ENCODE peak calls at places on chromosomes 2 and 18, in four cellular contexts. E is A549, B is K562, J is HepG2. O is an unnamed sample.

GRCh38 chr18:45723921-45724320 is at the start of gene SLC14A1:
- DNase-seq in E (no peak), B (no peak), J (no peak), O (no peak)

GRCh38 chr2:134819334-134819733 is 19.1 kb upstream of the ACMSD start:
- DNase-seq in E (peak; percentile 20), B (no peak), J (no peak), O (no peak)

GRCh38 chr2:147027451-147027850 is 817.4 kb upstream of the ACVR2A start:
- DNase-seq in E (no peak), B (no peak), J (no peak), O (no peak)

GRCh38 chr2:106270471-106270891 is 76.4 kb upstream of the UXS1 start:
- DNase-seq in E (no peak), B (no peak), J (no peak), O (no peak)

GRCh38 chr18:10131036-10131774 is 217.4 kb downstream of the VAPA start:
- DNase-seq in E (no peak), B (no peak), J (no peak), O (no peak)

GRCh38 chr2:182077451-182078142 is 91.9 kb downstream of the PPP1R1C start:
- DNase-seq in E (peak; percentile 80), B (peak; percentile 7), J (peak; percentile 79), O (no peak)

GRCh38 chr2:37623971-37624897 is 47.2 kb downstream of the CDC42EP3 start:
- DNase-seq in E (no peak), B (no peak), J (no peak), O (peak; percentile 93)

GRCh38 chr2:228875152-228875875 is 395.8 kb downstream of the PID1 start:
- DNase-seq in E (no peak), B (no peak), J (no peak), O (no peak)

GRCh38 chr2:69241664-69242063 is 145.4 kb downstream of the GFPT1 start:
- DNase-seq in E (no peak), B (no peak), J (no peak), O (no peak)

GRCh38 chr2:30488012-30488659 is 41.1 kb downstream of the LCLAT1 start:
- DNase-seq in E (no peak), B (no peak), J (no peak), O (no peak)

GRCh38 chr2:42865884-42866861 is 73.8 kb upstream of the HAAO start:
- DNase-seq in E (no peak), B (no peak), J (no peak), O (no peak)

GRCh38 chr2:69278366-69278765 is 108.7 kb downstream of the GFPT1 start:
- DNase-seq in E (no peak), B (no peak), J (no peak), O (no peak)

GRCh38 chr2:76120176-76120575 is 409.5 kb upstream of the GCFC2 start:
- DNase-seq in E (no peak), B (no peak), J (no peak), O (no peak)

GRCh38 chr2:172922294-172922693 is 153.4 kb upstream of the MAP3K20 start:
- DNase-seq in E (no peak), B (no peak), J (no peak), O (no peak)

GRCh38 chr18:63997606-63998005 is 27.7 kb downstream of the SERPINB8 start:
- DNase-seq in E (no peak), B (no peak), J (no peak), O (no peak)

GRCh38 chr2:57937456-57937855 is 109.2 kb upstream of the VRK2 start:
- DNase-seq in E (no peak), B (no peak), J (no peak), O (no peak)

GRCh38 chr2:11681722-11682589 is 12.0 kb upstream of the NTSR2 start:
- DNase-seq in E (peak; percentile 43), B (peak; percentile 89), J (peak; percentile 55), O (no peak)

GRCh38 chr2:31202833-31203232 is 14.5 kb downstream of the CAPN14 start:
- DNase-seq in E (no peak), B (no peak), J (no peak), O (no peak)

GRCh38 chr2:10452334-10452733 is 4.2 kb upstream of the ODC1 start:
- DNase-seq in E (peak; percentile 95), B (no peak), J (peak; percentile 72), O (no peak)

GRCh38 chr2:144447535-144447934 is 72.4 kb downstream of the ZEB2 start:
- DNase-seq in E (no peak), B (no peak), J (no peak), O (no peak)

GRCh38 chr2:144451443-144451842 is 68.5 kb downstream of the ZEB2 start:
- DNase-seq in E (no peak), B (no peak), J (no peak), O (no peak)

GRCh38 chr2:144449028-144449406 is 70.9 kb downstream of the ZEB2 start:
- DNase-seq in E (peak; percentile 7), B (no peak), J (no peak), O (no peak)

GRCh38 chr2:144446136-144446535 is 73.8 kb downstream of the ZEB2 start:
- DNase-seq in E (no peak), B (no peak), J (no peak), O (no peak)

DNA sequence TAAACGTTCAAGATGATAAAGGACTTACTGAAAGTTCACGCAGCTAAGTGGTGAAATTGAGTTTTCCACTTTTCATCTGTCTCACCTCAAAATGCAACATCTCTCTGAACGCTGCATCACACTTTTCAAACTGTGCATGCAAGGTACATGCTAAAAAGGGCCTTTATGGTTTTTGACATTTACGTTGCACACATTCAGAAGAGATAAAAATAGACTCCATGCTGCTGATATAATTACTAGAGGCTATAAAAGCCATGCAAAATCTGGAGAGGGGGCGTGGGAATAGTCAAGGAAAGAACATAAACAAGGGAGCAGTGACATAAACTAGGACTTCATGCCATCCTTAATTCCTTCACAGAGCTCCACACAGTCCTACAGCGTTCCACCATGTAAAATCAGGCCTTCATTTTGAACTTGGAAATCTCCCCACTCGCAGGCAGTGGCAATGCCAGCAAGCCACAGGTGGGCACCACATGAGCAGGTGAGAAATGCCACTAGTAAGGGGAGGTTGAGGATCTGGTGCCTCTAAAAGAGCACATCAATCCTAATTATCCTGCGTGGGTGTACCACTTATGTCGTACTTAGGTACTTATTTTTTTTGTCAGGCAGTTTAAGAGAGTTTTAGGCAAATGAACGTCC is 71.4 kb downstream of the ZEB2 start:
- DNase-seq in E (no peak), B (no peak), J (no peak), O (no peak)
- H3K4me3 ChIP-seq in E (no peak overlapping the region), B (no peak overlapping the region), J (no peak overlapping the region), O (no peak overlapping the region)

GRCh38 chr2:6627316-6627715 is 238.4 kb downstream of the CMPK2 start:
- DNase-seq in E (no peak), B (no peak), J (no peak), O (no peak)
- TF ChIP-seq CHD4 in E (no peak), B (no peak), J (no peak), O (no peak)

DNA sequence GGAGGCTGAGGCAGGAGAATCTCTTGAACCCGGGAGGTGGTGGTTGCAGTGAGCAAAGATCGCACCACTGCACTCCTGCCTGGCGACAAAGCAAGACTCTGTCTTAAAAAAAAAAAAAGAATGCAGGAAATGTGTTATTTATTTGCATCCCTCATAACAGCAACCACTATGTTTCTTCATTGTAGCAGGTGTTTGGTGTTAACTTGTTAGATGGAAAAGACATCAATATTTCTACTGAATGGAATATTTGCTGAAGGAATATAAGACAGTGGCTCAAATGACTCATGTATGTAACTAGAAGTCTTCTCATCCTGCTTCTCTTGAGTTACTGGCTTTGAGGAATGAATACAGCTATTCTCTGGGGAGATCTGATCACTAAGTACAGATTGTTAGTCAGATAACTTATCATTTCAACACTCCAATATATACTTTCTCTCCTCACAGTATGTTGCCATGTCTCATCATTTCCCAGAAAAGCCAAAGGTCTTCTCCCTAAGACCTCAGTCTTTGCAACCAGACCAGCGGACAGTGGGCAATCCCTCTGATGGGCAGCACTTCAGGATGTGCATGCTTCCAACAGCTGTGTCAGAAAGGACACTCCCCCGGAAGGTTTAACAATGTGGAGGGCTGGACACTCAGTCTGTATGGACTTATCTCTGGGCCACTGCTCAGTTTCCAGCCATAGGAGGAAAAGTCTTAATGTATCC is 104.4 kb upstream of the STK17B start:
- DNase-seq in E (peak; percentile 24), B (no peak), J (no peak), O (no peak)
- H3K4me3 ChIP-seq in E (no peak overlapping the region), B (no peak overlapping the region), J (no peak overlapping the region), O (no peak overlapping the region)

GRCh38 chr2:98759827-98760625 is 29.1 kb upstream of the MGAT4A start:
- DNase-seq in E (no peak), B (no peak), J (no peak), O (no peak)

GRCh38 chr2:98763209-98763951 is 32.4 kb upstream of the MGAT4A start:
- DNase-seq in E (no peak), B (no peak), J (no peak), O (no peak)

GRCh38 chr2:98759338-98759737 is 28.4 kb upstream of the MGAT4A start:
- DNase-seq in E (no peak), B (no peak), J (no peak), O (no peak)

GRCh38 chr2:98761909-98762308 is 31.0 kb upstream of the MGAT4A start:
- DNase-seq in E (no peak), B (no peak), J (no peak), O (no peak)

GRCh38 chr2:98761267-98761781 is 30.4 kb upstream of the MGAT4A start:
- DNase-seq in E (no peak), B (no peak), J (peak; percentile 33), O (no peak)
- TF ChIP-seq CHD4 in E (no peak), B (no peak), J (no peak), O (no peak)

GRCh38 chr2:226909131-226909530 is 73.3 kb downstream of the RHBDD1 start:
- DNase-seq in E (no peak), B (no peak), J (no peak), O (no peak)

GRCh38 chr2:226903179-226903578 is 67.3 kb downstream of the RHBDD1 start:
- DNase-seq in E (peak; percentile 18), B (no peak), J (no peak), O (no peak)

GRCh38 chr2:226904592-226904991 is 68.7 kb downstream of the RHBDD1 start:
- DNase-seq in E (no peak), B (no peak), J (no peak), O (no peak)

GRCh38 chr2:226905718-226906438 is 70.0 kb downstream of the RHBDD1 start:
- DNase-seq in E (no peak), B (no peak), J (no peak), O (peak; percentile 82)

GRCh38 chr2:226906439-226906796 is 70.6 kb downstream of the RHBDD1 start:
- DNase-seq in E (no peak), B (no peak), J (no peak), O (peak; percentile 43)
- H3K4me3 ChIP-seq in E (no peak overlapping the region), B (no peak overlapping the region), J (no peak overlapping the region), O (peak overlapping the region; percentile 53)

GRCh38 chr2:177188482-177189469 is 23.8 kb upstream of the HNRNPA3 start:
- DNase-seq in E (no peak), B (no peak), J (peak; percentile 91), O (no peak)

GRCh38 chr2:177184606-177185005 is 28.0 kb upstream of the HNRNPA3 start:
- DNase-seq in E (no peak), B (no peak), J (no peak), O (no peak)

GRCh38 chr2:177183860-177184259 is 28.7 kb upstream of the HNRNPA3 start:
- DNase-seq in E (no peak), B (no peak), J (peak; percentile 56), O (no peak)

GRCh38 chr2:177190941-177191340 is 21.7 kb upstream of the HNRNPA3 start:
- DNase-seq in E (no peak), B (no peak), J (no peak), O (no peak)

GRCh38 chr2:177187631-177188312 is 24.8 kb upstream of the HNRNPA3 start:
- DNase-seq in E (no peak), B (no peak), J (peak; percentile 95), O (no peak)
- TF ChIP-seq CHD4 in E (no peak), B (no peak), J (no peak), O (no peak)

O was measured in GM12878.